ENCODE peak calls at places on chromosomes 13 and 19, in nine cellular contexts. X is hepatocyte; D is tibial nerve; S is naive thymus-derived CD4-positive, alpha-beta T cell; M is cardiac muscle cell; A is heart left ventricle; R is kidney epithelial cell; C is breast epithelium; G is HCT116. J is an unnamed sample. For H3K27me3 and H3K36me3, the result is how much of the 10 kb centered on the place peaks cover.

GRCh38 chr13:99473515-99473914 is 27.8 kb upstream of the TM9SF2 start:
- DNase-seq in X (no peak), D (no peak), S (no peak), M (no peak), A (no peak), R (no peak), C (no peak), G (no peak), J (no peak)

GRCh38 chr13:44410328-44410859 is 36.8 kb downstream of the SERP2 start:
- DNase-seq in X (no peak), D (no peak), S (no peak), M (no peak), A (no peak), R (no peak), C (no peak), G (no peak), J (no peak)

GRCh38 chr19:47509973-47510372 is 4.9 kb downstream of the NAPA start:
- DNase-seq in X (no peak), D (no peak), S (no peak), M (no peak), A (no peak), R (no peak), C (peak), G (no peak), J (no peak)

GRCh38 chr13:27226991-27227390 is 24.4 kb upstream of the RPL21 start:
- DNase-seq in X (no peak), D (no peak), S (no peak), M (no peak), A (no peak), R (no peak), C (no peak), G (no peak), J (no peak)

GRCh38 chr13:29760561-29760960 is 89.9 kb downstream of the UBL3 start:
- DNase-seq in X (no peak), D (no peak), S (no peak), M (no peak), A (no peak), R (no peak), C (no peak), G (no peak), J (no peak)

GRCh38 chr13:33971305-33971819 is 153.4 kb downstream of the RFC3 start:
- DNase-seq in X (no peak), D (no peak), S (no peak), M (no peak), A (no peak), R (no peak), C (no peak), G (no peak), J (no peak)

GRCh38 chr13:99860736-99861135 is 110.8 kb downstream of the ZIC5 start:
- DNase-seq in X (no peak), D (no peak), S (no peak), M (no peak), A (no peak), R (no peak), C (no peak), G (no peak), J (no peak)

GRCh38 chr19:33460221-33460908 is 61.2 kb downstream of the PEPD start:
- DNase-seq in X (no peak), D (no peak), S (no peak), M (no peak), A (no peak), R (no peak), C (peak), G (no peak), J (no peak)

GRCh38 chr13:28531195-28531955 is 36.4 kb upstream of the FLT1 start:
- DNase-seq in X (peak), D (no peak), S (no peak), M (peak), A (peak), R (no peak), C (no peak), G (no peak), J (peak)

GRCh38 chr13:113584870-113585671 is 518 bp downstream of the TFDP1 start:
- DNase-seq in X (no peak), D (no peak), S (peak), M (no peak), A (no peak), R (no peak), C (peak), G (no peak), J (peak)

GRCh38 chr13:46747031-46747820 is 49.7 kb downstream of the ESD start:
- DNase-seq in X (no peak), D (no peak), S (no peak), M (no peak), A (no peak), R (no peak), C (no peak), G (no peak), J (no peak)

GRCh38 chr13:80037505-80037888 is 303.4 kb downstream of the SPRY2 start:
- DNase-seq in X (peak), D (no peak), S (no peak), M (peak), A (no peak), R (peak), C (no peak), G (no peak), J (no peak)

GRCh38 chr13:23268441-23268840 is 87.7 kb downstream of the SGCG start:
- DNase-seq in X (no peak), D (no peak), S (no peak), M (no peak), A (no peak), R (no peak), C (no peak), G (no peak), J (no peak)

GRCh38 chr19:2455481-2456300 is 1.1 kb downstream of the LMNB2 start:
- DNase-seq in X (peak), D (no peak), S (no peak), M (peak), A (peak), R (no peak), C (no peak), G (no peak), J (peak)

GRCh38 chr19:31670931-31671330 is 321.7 kb upstream of the TSHZ3 start:
- DNase-seq in X (no peak), D (no peak), S (no peak), M (no peak), A (no peak), R (no peak), C (no peak), G (no peak), J (no peak)

GRCh38 chr19:13869324-13869723 is 7.6 kb upstream of the NANOS3 start:
- DNase-seq in X (no peak), D (no peak), S (no peak), M (no peak), A (no peak), R (no peak), C (no peak), G (no peak), J (peak)

GRCh38 chr13:110561335-110562033 is at the start of gene RAB20:
- DNase-seq in X (peak), D (peak), S (peak), M (peak), A (peak), R (peak), C (peak), G (peak), J (peak)

GRCh38 chr13:48994731-48995130 is 19.0 kb downstream of the FNDC3A start:
- DNase-seq in X (no peak), D (no peak), S (no peak), M (peak), A (no peak), R (no peak), C (no peak), G (no peak), J (no peak)

GRCh38 chr19:16457954-16458331 is 13.8 kb downstream of the EPS15L1 start:
- DNase-seq in X (no peak), D (no peak), S (no peak), M (no peak), A (no peak), R (no peak), C (no peak), G (no peak), J (no peak)

GRCh38 chr19:58399903-58400637 is 4.6 kb downstream of the RNF225 start:
- DNase-seq in X (no peak), D (no peak), S (no peak), M (no peak), A (no peak), R (no peak), C (peak), G (no peak), J (no peak)
- H3K4me3 ChIP-seq in X (no peak), D (peak), S (peak), M (peak), A (peak), R (peak), C (peak), G (peak), J (no peak)

DNA sequence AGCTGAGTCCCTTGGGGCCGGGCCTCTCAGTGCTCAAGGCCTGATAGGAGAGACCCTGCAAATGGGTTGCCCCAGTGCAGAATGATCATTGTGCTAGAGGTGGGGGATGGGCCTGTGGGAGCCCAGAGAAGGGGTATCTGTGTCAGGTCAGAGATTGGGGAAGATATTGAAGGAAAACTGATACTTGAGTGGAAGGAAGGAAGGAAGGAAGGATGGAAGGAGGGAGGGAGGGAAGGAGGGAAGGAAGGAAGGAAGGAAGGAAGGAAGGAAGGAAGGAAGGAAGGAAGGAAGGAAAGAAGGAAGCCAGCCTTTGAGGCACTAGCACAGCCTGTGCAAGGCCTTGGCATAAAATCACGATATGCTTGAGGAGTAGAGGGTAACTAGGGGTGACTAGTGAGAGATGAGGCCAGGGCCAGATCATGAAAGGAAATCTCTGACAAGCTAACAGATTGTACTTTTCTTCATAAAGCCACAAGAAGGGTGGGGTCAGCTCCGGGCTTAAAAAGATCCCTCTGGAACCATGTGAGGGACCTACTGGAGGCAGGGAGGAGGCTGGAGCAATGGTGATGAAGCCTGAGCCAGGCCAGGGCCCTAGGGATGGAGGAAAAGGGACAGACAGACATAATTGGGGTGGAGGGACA is 11.4 kb downstream of the PTH2 start:
- DNase-seq in X (no peak), D (no peak), S (no peak), M (no peak), A (no peak), R (no peak), C (no peak), G (no peak), J (no peak)
- H3K27me3 ChIP-seq in X (under half), D (under half), S (under half), M (under half), A (under half), R (under half), C (under half), G (under half), J (under half)

GRCh38 chr19:5641171-5641570 is 18.3 kb downstream of the SAFB start:
- DNase-seq in X (no peak), D (no peak), S (no peak), M (no peak), A (no peak), R (no peak), C (no peak), G (no peak), J (no peak)

GRCh38 chr19:5644051-5644450 is 21.2 kb downstream of the SAFB start:
- DNase-seq in X (no peak), D (no peak), S (no peak), M (no peak), A (no peak), R (no peak), C (no peak), G (no peak), J (no peak)

GRCh38 chr19:5645409-5645808 is 22.5 kb downstream of the SAFB start:
- DNase-seq in X (no peak), D (no peak), S (no peak), M (no peak), A (no peak), R (no peak), C (no peak), G (no peak), J (no peak)

GRCh38 chr19:5642204-5642603 is 19.3 kb downstream of the SAFB start:
- DNase-seq in X (peak), D (no peak), S (no peak), M (no peak), A (no peak), R (no peak), C (no peak), G (no peak), J (no peak)

GRCh38 chr19:5643060-5643459 is 20.2 kb downstream of the SAFB start:
- DNase-seq in X (no peak), D (no peak), S (no peak), M (no peak), A (no peak), R (no peak), C (no peak), G (no peak), J (no peak)
- H3K36me3 ChIP-seq in X (under half), D (under half), S (half or more), M (half or more), A (under half), R (under half), C (under half), G (under half), J (under half)

GRCh38 chr19:4913996-4914735 is 4.9 kb downstream of the UHRF1 start:
- DNase-seq in X (no peak), D (no peak), S (no peak), M (no peak), A (no peak), R (no peak), C (no peak), G (no peak), J (no peak)
- H3K4me3 ChIP-seq in X (no peak), D (no peak), S (peak), M (no peak), A (peak), R (no peak), C (no peak), G (peak), J (no peak)

DNA sequence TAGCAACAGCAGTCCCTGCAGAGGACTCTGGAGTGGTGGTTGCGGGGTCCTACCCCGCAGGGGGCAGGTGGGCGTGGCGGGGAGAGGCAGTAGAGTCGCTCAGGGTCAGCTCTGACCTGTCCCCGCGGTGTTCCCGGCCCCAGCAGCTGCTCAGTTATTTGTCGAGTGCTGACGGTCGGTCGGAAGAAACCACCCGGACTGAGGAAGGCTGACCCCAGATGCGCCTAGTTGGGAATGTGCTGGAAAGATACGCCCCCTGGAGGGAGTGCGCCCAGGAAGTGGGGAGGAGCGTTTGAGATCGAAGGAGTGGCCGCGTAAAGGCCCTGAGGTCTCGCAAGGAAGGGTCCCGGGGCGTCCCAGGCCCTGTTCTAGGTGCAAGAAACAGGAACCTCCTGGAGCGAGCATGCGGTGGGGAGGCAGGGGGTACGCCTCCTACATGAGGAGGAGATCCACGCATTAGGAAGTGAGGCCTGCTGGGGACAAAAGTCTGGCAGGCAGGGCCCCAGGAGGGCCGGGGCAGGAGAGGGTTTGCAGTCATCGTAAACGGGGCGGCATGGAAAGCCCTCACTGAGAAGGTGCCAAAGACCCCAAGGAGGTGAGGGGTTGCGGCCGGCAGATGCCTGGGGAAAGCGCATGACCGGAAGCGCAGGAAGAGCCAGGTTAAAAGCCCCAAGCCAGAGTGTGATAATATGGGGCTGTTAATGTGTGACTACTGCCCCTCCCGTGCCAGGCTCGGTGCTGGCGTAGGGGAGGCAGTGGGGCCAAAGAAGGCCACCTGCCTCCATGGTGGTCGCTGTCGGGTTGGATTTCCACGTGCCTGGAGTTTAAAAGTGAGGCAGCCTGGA is 9.1 kb downstream of the CCDC8 start:
- DNase-seq in X (peak), D (no peak), S (no peak), M (peak), A (peak), R (no peak), C (no peak), G (no peak), J (peak)
- H3K27me3 ChIP-seq in X (under half), D (half or more), S (under half), M (under half), A (under half), R (under half), C (under half), G (under half), J (under half)

DNA sequence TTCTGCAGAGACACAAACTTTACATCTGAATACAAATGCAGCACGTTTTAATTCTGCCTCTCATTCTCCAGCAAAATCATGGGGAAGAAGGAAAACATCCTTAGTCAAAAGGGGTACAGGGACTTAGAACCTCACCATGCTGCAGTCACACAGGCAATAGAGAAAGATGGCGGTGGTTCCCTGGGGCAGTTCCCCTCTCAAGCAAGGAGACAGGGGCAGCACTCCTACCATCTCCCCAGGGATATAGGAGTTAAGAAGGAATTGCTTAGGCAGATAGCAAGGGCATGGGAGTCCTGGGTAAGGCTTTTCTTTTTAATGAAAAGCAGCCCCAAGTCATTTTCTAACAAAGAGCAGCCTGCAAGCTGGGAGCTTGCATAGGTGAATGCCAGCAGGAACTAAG is 514.8 kb downstream of the IRS2 start:
- DNase-seq in X (no peak), D (no peak), S (no peak), M (no peak), A (no peak), R (no peak), C (no peak), G (no peak), J (no peak)
- H3K36me3 ChIP-seq in X (under half), D (under half), S (under half), M (under half), A (under half), R (under half), C (under half), G (under half), J (under half)

GRCh38 chr19:40798223-40798996 is 581 bp upstream of the EGLN2 start:
- DNase-seq in X (peak), D (peak), S (peak), M (peak), A (peak), R (peak), C (peak), G (peak), J (peak)

GRCh38 chr19:40797166-40797962 is 1.6 kb upstream of the EGLN2 start:
- DNase-seq in X (peak), D (no peak), S (no peak), M (no peak), A (no peak), R (no peak), C (no peak), G (no peak), J (no peak)

GRCh38 chr19:40798997-40799557 is at the start of gene EGLN2:
- DNase-seq in X (no peak), D (no peak), S (peak), M (no peak), A (no peak), R (no peak), C (no peak), G (no peak), J (peak)

GRCh38 chr19:40799558-40800338 is 757 bp downstream of the EGLN2 start:
- DNase-seq in X (peak), D (no peak), S (no peak), M (peak), A (peak), R (no peak), C (no peak), G (no peak), J (no peak)

GRCh38 chr19:40797963-40798222 is 1.1 kb upstream of the EGLN2 start:
- DNase-seq in X (no peak), D (no peak), S (no peak), M (no peak), A (no peak), R (no peak), C (no peak), G (no peak), J (no peak)
- H3K4me3 ChIP-seq in X (no peak), D (peak), S (peak), M (no peak), A (peak), R (peak), C (peak), G (peak), J (peak)

GRCh38 chr19:345320-345879 is 804 bp upstream of the MIER2 start:
- DNase-seq in X (no peak), D (no peak), S (no peak), M (no peak), A (no peak), R (no peak), C (no peak), G (no peak), J (peak)

GRCh38 chr19:342801-343421 is 1.7 kb downstream of the MIER2 start:
- DNase-seq in X (no peak), D (peak), S (no peak), M (peak), A (peak), R (peak), C (no peak), G (peak), J (no peak)

GRCh38 chr19:343451-343931 is 1.1 kb downstream of the MIER2 start:
- DNase-seq in X (no peak), D (no peak), S (no peak), M (peak), A (no peak), R (no peak), C (no peak), G (no peak), J (peak)

GRCh38 chr19:344625-345319 is at the start of gene MIER2:
- DNase-seq in X (peak), D (peak), S (peak), M (peak), A (peak), R (no peak), C (peak), G (peak), J (peak)

GRCh38 chr19:343941-344624 is 513 bp downstream of the MIER2 start:
- DNase-seq in X (peak), D (no peak), S (no peak), M (peak), A (no peak), R (no peak), C (no peak), G (no peak), J (peak)
- H3K27me3 ChIP-seq in X (under half), D (under half), S (under half), M (under half), A (under half), R (under half), C (under half), G (under half), J (under half)

J was measured in H7.